ENCODE peak calls at places on chromosomes 3 and 15, in seven cellular contexts. One of them, this sample, is unnamed. For H3K4me1 and H3K27me3, the result is how much of the 10 kb centered on the place peaks cover.

GRCh38 chr3:56845505-56845904 is 43.8 kb upstream of the ARHGEF3 start:
- DNase-seq in cardiac muscle cell: no peak
- DNase-seq in hepatocyte: no peak
- DNase-seq in PC-3: peak
- DNase-seq in fibroblast of lung: no peak
- DNase-seq in IMR-90: no peak
- DNase-seq in tibial nerve: no peak
- DNase-seq in this sample: no peak

GRCh38 chr3:158909870-158910269 is 108.0 kb downstream of the MFSD1 start:
- DNase-seq in cardiac muscle cell: no peak
- DNase-seq in hepatocyte: no peak
- DNase-seq in PC-3: no peak
- DNase-seq in fibroblast of lung: no peak
- DNase-seq in IMR-90: no peak
- DNase-seq in tibial nerve: no peak
- DNase-seq in this sample: no peak

GRCh38 chr3:41431386-41431785 is 232.1 kb downstream of the CTNNB1 start:
- DNase-seq in cardiac muscle cell: no peak
- DNase-seq in hepatocyte: no peak
- DNase-seq in PC-3: no peak
- DNase-seq in fibroblast of lung: no peak
- DNase-seq in IMR-90: no peak
- DNase-seq in tibial nerve: no peak
- DNase-seq in this sample: no peak

GRCh38 chr15:66567897-66568296 is 2.1 kb upstream of the LCTL start:
- DNase-seq in cardiac muscle cell: no peak
- DNase-seq in hepatocyte: no peak
- DNase-seq in PC-3: no peak
- DNase-seq in fibroblast of lung: no peak
- DNase-seq in IMR-90: no peak
- DNase-seq in tibial nerve: no peak
- DNase-seq in this sample: no peak

GRCh38 chr15:73859236-73859635 is 14.1 kb upstream of the TBC1D21 start:
- DNase-seq in cardiac muscle cell: no peak
- DNase-seq in hepatocyte: no peak
- DNase-seq in PC-3: no peak
- DNase-seq in fibroblast of lung: no peak
- DNase-seq in IMR-90: no peak
- DNase-seq in tibial nerve: no peak
- DNase-seq in this sample: no peak

GRCh38 chr15:88428053-88428452 is 39.1 kb downstream of the MRPL46 start:
- DNase-seq in cardiac muscle cell: no peak
- DNase-seq in hepatocyte: no peak
- DNase-seq in PC-3: no peak
- DNase-seq in fibroblast of lung: no peak
- DNase-seq in IMR-90: no peak
- DNase-seq in tibial nerve: no peak
- DNase-seq in this sample: no peak

GRCh38 chr3:8607285-8608040 is 37.1 kb downstream of the SSUH2 start:
- DNase-seq in cardiac muscle cell: peak
- DNase-seq in hepatocyte: peak
- DNase-seq in PC-3: peak
- DNase-seq in fibroblast of lung: peak
- DNase-seq in IMR-90: peak
- DNase-seq in tibial nerve: peak
- DNase-seq in this sample: peak

GRCh38 chr3:59436164-59436958 is 386.5 kb upstream of the CFAP20DC start:
- DNase-seq in cardiac muscle cell: no peak
- DNase-seq in hepatocyte: no peak
- DNase-seq in PC-3: no peak
- DNase-seq in fibroblast of lung: no peak
- DNase-seq in IMR-90: no peak
- DNase-seq in tibial nerve: no peak
- DNase-seq in this sample: no peak

GRCh38 chr15:67127334-67127664 is 61.9 kb downstream of the SMAD3 start:
- DNase-seq in cardiac muscle cell: no peak
- DNase-seq in hepatocyte: no peak
- DNase-seq in PC-3: peak
- DNase-seq in fibroblast of lung: no peak
- DNase-seq in IMR-90: no peak
- DNase-seq in tibial nerve: no peak
- DNase-seq in this sample: no peak

GRCh38 chr3:71118406-71118805 is 465.1 kb downstream of the FOXP1 start:
- DNase-seq in cardiac muscle cell: no peak
- DNase-seq in hepatocyte: no peak
- DNase-seq in PC-3: no peak
- DNase-seq in fibroblast of lung: no peak
- DNase-seq in IMR-90: no peak
- DNase-seq in tibial nerve: no peak
- DNase-seq in this sample: no peak

GRCh38 chr3:44969779-44970178 is 6.2 kb downstream of the ZDHHC3 start:
- DNase-seq in cardiac muscle cell: no peak
- DNase-seq in hepatocyte: no peak
- DNase-seq in PC-3: no peak
- DNase-seq in fibroblast of lung: no peak
- DNase-seq in IMR-90: no peak
- DNase-seq in tibial nerve: no peak
- DNase-seq in this sample: no peak
- H3K4me1 ChIP-seq in cardiac muscle cell: under half
- H3K4me1 ChIP-seq in hepatocyte: under half
- H3K4me1 ChIP-seq in PC-3: half or more
- H3K4me1 ChIP-seq in fibroblast of lung: under half
- H3K4me1 ChIP-seq in IMR-90: under half
- H3K4me1 ChIP-seq in tibial nerve: under half
- H3K4me1 ChIP-seq in this sample: under half

GRCh38 chr15:45784656-45785055 is 149.8 kb downstream of the SQOR start:
- DNase-seq in cardiac muscle cell: no peak
- DNase-seq in hepatocyte: no peak
- DNase-seq in PC-3: peak
- DNase-seq in fibroblast of lung: no peak
- DNase-seq in IMR-90: no peak
- DNase-seq in tibial nerve: no peak
- DNase-seq in this sample: no peak

GRCh38 chr15:45780352-45780751 is 145.5 kb downstream of the SQOR start:
- DNase-seq in cardiac muscle cell: no peak
- DNase-seq in hepatocyte: no peak
- DNase-seq in PC-3: no peak
- DNase-seq in fibroblast of lung: no peak
- DNase-seq in IMR-90: no peak
- DNase-seq in tibial nerve: no peak
- DNase-seq in this sample: no peak

GRCh38 chr15:45790325-45790943 is 155.6 kb downstream of the SQOR start:
- DNase-seq in cardiac muscle cell: peak
- DNase-seq in hepatocyte: peak
- DNase-seq in PC-3: peak
- DNase-seq in fibroblast of lung: peak
- DNase-seq in IMR-90: peak
- DNase-seq in tibial nerve: peak
- DNase-seq in this sample: no peak

DNA sequence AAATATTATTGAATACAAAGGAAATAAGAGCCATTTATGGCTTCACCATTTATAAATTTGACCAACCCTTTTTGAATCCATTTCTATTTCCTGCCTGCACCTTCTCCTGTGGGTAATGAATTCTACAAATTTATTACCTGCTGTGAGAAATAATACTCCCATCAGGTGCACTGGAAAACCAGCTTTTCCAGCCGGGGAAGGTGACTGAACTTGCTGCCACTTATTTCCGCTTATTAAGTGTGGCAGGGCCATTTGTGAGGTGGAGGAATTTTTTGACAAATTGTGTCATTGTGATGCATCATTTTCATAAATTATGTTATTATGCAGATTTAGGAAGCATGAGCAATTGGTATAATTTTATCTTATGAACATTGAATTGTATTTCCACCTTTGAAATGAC is 151.1 kb downstream of the SQOR start:
- DNase-seq in cardiac muscle cell: no peak
- DNase-seq in hepatocyte: no peak
- DNase-seq in PC-3: no peak
- DNase-seq in fibroblast of lung: no peak
- DNase-seq in IMR-90: no peak
- DNase-seq in tibial nerve: no peak
- DNase-seq in this sample: no peak
- H3K27me3 ChIP-seq in cardiac muscle cell: under half
- H3K27me3 ChIP-seq in hepatocyte: under half
- H3K27me3 ChIP-seq in PC-3: under half
- H3K27me3 ChIP-seq in fibroblast of lung: under half
- H3K27me3 ChIP-seq in IMR-90: under half
- H3K27me3 ChIP-seq in tibial nerve: under half
- H3K27me3 ChIP-seq in this sample: under half

GRCh38 chr3:110314512-110315114 is 757.0 kb upstream of the NECTIN3 start:
- DNase-seq in cardiac muscle cell: peak
- DNase-seq in hepatocyte: peak
- DNase-seq in PC-3: peak
- DNase-seq in fibroblast of lung: peak
- DNase-seq in IMR-90: peak
- DNase-seq in tibial nerve: peak
- DNase-seq in this sample: peak
- TF ChIP-seq CTCF in cardiac muscle cell: peak
- TF ChIP-seq CTCF in hepatocyte: peak
- TF ChIP-seq CTCF in PC-3: peak
- TF ChIP-seq CTCF in fibroblast of lung: peak
- TF ChIP-seq CTCF in IMR-90: peak
- TF ChIP-seq CTCF in tibial nerve: peak
- TF ChIP-seq CTCF in this sample: peak

GRCh38 chr15:34182942-34183341 is 27.0 kb downstream of the KATNBL1 start:
- DNase-seq in cardiac muscle cell: no peak
- DNase-seq in hepatocyte: no peak
- DNase-seq in PC-3: peak
- DNase-seq in fibroblast of lung: no peak
- DNase-seq in IMR-90: no peak
- DNase-seq in tibial nerve: no peak
- DNase-seq in this sample: no peak
- H3K4me1 ChIP-seq in cardiac muscle cell: under half
- H3K4me1 ChIP-seq in hepatocyte: under half
- H3K4me1 ChIP-seq in PC-3: under half
- H3K4me1 ChIP-seq in fibroblast of lung: under half
- H3K4me1 ChIP-seq in IMR-90: under half
- H3K4me1 ChIP-seq in tibial nerve: under half
- H3K4me1 ChIP-seq in this sample: under half

DNA sequence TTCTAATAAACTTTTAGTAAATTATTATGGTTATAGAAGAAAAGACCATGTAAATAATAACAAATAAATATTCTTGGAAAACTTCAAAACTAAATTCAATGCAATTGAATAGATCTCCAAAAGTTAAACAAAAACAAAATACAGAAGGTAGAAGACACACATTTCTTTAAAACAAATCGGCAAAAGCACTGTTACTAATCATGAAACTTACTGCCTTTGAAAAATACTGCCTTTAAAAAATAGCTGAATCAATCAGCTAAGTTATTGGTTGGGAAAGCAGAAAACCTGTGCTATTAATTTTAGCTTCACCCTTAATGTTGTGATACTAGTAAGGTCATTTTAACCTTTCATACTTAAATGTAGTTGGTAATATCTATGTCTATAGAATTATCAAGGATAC is 3.0 kb downstream of the GPR15 start:
- DNase-seq in cardiac muscle cell: no peak
- DNase-seq in hepatocyte: no peak
- DNase-seq in PC-3: no peak
- DNase-seq in fibroblast of lung: no peak
- DNase-seq in IMR-90: no peak
- DNase-seq in tibial nerve: no peak
- DNase-seq in this sample: no peak
- H3K27me3 ChIP-seq in cardiac muscle cell: under half
- H3K27me3 ChIP-seq in hepatocyte: under half
- H3K27me3 ChIP-seq in PC-3: under half
- H3K27me3 ChIP-seq in fibroblast of lung: under half
- H3K27me3 ChIP-seq in IMR-90: under half
- H3K27me3 ChIP-seq in tibial nerve: under half
- H3K27me3 ChIP-seq in this sample: under half

DNA sequence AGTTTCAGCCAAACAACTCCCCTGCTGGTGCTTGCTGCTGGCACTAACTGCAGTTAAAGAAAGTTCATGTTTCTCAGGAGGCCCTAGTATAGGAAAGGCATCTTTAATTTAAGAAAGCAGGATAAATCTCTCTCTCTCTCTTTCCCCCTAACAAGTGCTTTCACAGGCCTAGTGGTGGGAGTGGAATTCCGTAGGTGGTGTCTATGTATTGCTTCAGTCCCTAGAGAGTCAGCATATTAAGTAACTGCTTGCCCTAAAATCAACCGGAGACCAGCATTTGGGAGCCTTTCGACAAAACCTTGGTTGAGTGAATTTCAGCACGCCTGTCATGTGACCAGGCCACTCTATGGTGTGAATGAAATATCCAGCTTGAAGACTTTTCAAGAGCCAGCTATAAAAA is 169.2 kb upstream of the TGFBR2 start:
- DNase-seq in cardiac muscle cell: peak
- DNase-seq in hepatocyte: no peak
- DNase-seq in PC-3: no peak
- DNase-seq in fibroblast of lung: peak
- DNase-seq in IMR-90: peak
- DNase-seq in tibial nerve: peak
- DNase-seq in this sample: peak
- TF ChIP-seq CTCF in cardiac muscle cell: no peak
- TF ChIP-seq CTCF in hepatocyte: no peak
- TF ChIP-seq CTCF in PC-3: no peak
- TF ChIP-seq CTCF in fibroblast of lung: peak
- TF ChIP-seq CTCF in IMR-90: no peak
- TF ChIP-seq CTCF in tibial nerve: no peak
- TF ChIP-seq CTCF in this sample: no peak

GRCh38 chr15:40327338-40327917 is 3.9 kb downstream of the INAFM2 start:
- DNase-seq in cardiac muscle cell: no peak
- DNase-seq in hepatocyte: no peak
- DNase-seq in PC-3: no peak
- DNase-seq in fibroblast of lung: no peak
- DNase-seq in IMR-90: no peak
- DNase-seq in tibial nerve: no peak
- DNase-seq in this sample: no peak
- H3K4me1 ChIP-seq in cardiac muscle cell: half or more
- H3K4me1 ChIP-seq in hepatocyte: under half
- H3K4me1 ChIP-seq in PC-3: under half
- H3K4me1 ChIP-seq in fibroblast of lung: under half
- H3K4me1 ChIP-seq in IMR-90: under half
- H3K4me1 ChIP-seq in tibial nerve: half or more
- H3K4me1 ChIP-seq in this sample: half or more

DNA sequence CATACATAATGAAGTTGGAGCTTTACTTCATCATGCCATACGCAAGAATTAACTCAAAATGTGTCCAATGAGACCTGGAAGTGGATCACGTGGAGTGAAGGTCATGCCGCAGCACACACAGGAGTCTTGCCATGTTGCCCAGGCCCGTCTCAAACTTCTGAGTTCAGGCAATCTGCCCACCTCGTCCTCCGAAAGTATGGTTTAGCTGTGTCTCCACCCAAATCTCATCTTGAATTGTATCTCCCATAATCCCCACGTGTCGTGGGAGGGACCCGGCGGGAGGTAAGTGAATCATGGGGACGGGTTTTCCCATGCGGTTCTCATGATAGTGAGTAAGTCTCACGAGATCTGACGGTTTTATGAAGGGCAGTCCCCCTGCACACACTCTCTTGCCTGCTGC is 25.7 kb downstream of the SPCS1 start:
- DNase-seq in cardiac muscle cell: no peak
- DNase-seq in hepatocyte: no peak
- DNase-seq in PC-3: no peak
- DNase-seq in fibroblast of lung: no peak
- DNase-seq in IMR-90: no peak
- DNase-seq in tibial nerve: no peak
- DNase-seq in this sample: no peak
- H3K27me3 ChIP-seq in cardiac muscle cell: under half
- H3K27me3 ChIP-seq in hepatocyte: under half
- H3K27me3 ChIP-seq in PC-3: under half
- H3K27me3 ChIP-seq in fibroblast of lung: under half
- H3K27me3 ChIP-seq in IMR-90: under half
- H3K27me3 ChIP-seq in tibial nerve: under half
- H3K27me3 ChIP-seq in this sample: under half

This sample was measured in heart right ventricle.